ENCODE peak calls at places on chromosomes 16 and 17, in four cellular contexts. L is neuronal stem cell, U is H1, F is mesenchymal stem cell. Z is an unnamed sample.

GRCh38 chr16:48054881-48055601 is 100.8 kb downstream of the ABCC12 start:
- DNase-seq in U (no peak), L (peak; percentile 48), F (peak; percentile 56), Z (peak; percentile 65)

GRCh38 chr17:43871947-43872690 is 25.1 kb downstream of the CD300LG start:
- DNase-seq in F (no peak), L (no peak), U (no peak), Z (peak; percentile 93)

GRCh38 chr16:48862087-48862532 is 252.1 kb upstream of the N4BP1 start:
- DNase-seq in U (peak; percentile 29), L (no peak), F (peak; percentile 76), Z (peak; percentile 16)

GRCh38 chr17:33647976-33648375 is 354.9 kb upstream of the ASIC2 start:
- DNase-seq in U (no peak), L (peak; percentile 11), F (peak; percentile 37), Z (peak; percentile 59)

GRCh38 chr16:46658925-46659324 is 30.1 kb downstream of the VPS35 start:
- DNase-seq in F (no peak), U (no peak), L (no peak), Z (no peak)

GRCh38 chr17:57144567-57144966 is 59.5 kb downstream of the AKAP1 start:
- DNase-seq in L (no peak), F (no peak), U (no peak), Z (no peak)

GRCh38 chr17:49210158-49211029 is at the start of the genes ABI3 and GNGT2:
- DNase-seq in F (peak; percentile 83), U (no peak), L (no peak), Z (no peak)

GRCh38 chr17:38617074-38617860 is 11.5 kb upstream of the SRCIN1 start:
- DNase-seq in U (no peak), L (no peak), F (no peak), Z (no peak)

GRCh38 chr17:17254026-17254425 is 17.1 kb upstream of the FLCN start:
- DNase-seq in L (no peak), F (no peak), U (no peak), Z (peak; percentile 45)

GRCh38 chr17:2090804-2091534 is 36.1 kb downstream of the HIC1 start:
- DNase-seq in L (peak; percentile 30), F (peak; percentile 97), U (no peak), Z (peak; percentile 82)

GRCh38 chr16:1906052-1906845 is 12.0 kb downstream of the HS3ST6 start:
- DNase-seq in L (no peak), U (no peak), F (no peak), Z (no peak)

GRCh38 chr17:33038740-33039139 is 47.1 kb downstream of the SPACA3 start:
- DNase-seq in L (peak; percentile 64), U (peak; percentile 31), F (peak; percentile 56), Z (peak; percentile 14)

GRCh38 chr16:77499373-77500285 is 64.8 kb upstream of the ADAMTS18 start:
- DNase-seq in F (peak; percentile 8), U (no peak), L (no peak), Z (no peak)

GRCh38 chr17:36089888-36090836 is at the start of gene CCL3:
- DNase-seq in U (no peak), L (no peak), F (no peak), Z (peak; percentile 46)

GRCh38 chr17:21419299-21420239 is 43.4 kb downstream of the KCNJ12 start:
- DNase-seq in L (no peak), U (no peak), F (no peak), Z (no peak)

GRCh38 chr16:84603115-84603816 is 14.6 kb downstream of the COTL1 start:
- DNase-seq in U (no peak), L (no peak), F (peak; percentile 99), Z (peak; percentile 72)

GRCh38 chr16:54027126-54027922 is 259.3 kb downstream of the IRX3 start:
- DNase-seq in F (peak; percentile 36), L (no peak), U (no peak), Z (no peak)

GRCh38 chr16:26204138-26204537 is 512.4 kb downstream of the HS3ST4 start:
- DNase-seq in F (no peak), U (no peak), L (no peak), Z (no peak)

GRCh38 chr17:15516150-15516549 is 47.1 kb downstream of the TVP23C start:
- DNase-seq in F (peak; percentile 43), U (no peak), L (no peak), Z (no peak)

GRCh38 chr17:14068542-14069250 is 608 bp upstream of the COX10 start:
- DNase-seq in L (no peak), F (no peak), U (no peak), Z (no peak)

GRCh38 chr17:33154869-33155455 is 138.1 kb downstream of the ASIC2 start:
- DNase-seq in L (no peak), F (no peak), U (no peak), Z (no peak)

GRCh38 chr17:36592711-36593321 is 1.1 kb downstream of the DHRS11 start:
- DNase-seq in L (no peak), U (no peak), F (no peak), Z (no peak)

GRCh38 chr17:31085563-31085962 is 9.2 kb upstream of the NF1 start:
- DNase-seq in U (no peak), F (peak; percentile 87), L (no peak), Z (peak; percentile 66)

GRCh38 chr16:14669776-14670175 is 24.3 kb downstream of the PLA2G10 start:
- DNase-seq in U (no peak), F (no peak), L (no peak), Z (peak; percentile 2)

GRCh38 chr16:57071840-57072541 is 20.4 kb upstream of the CPNE2 start:
- DNase-seq in L (no peak), F (peak; percentile 14), U (no peak), Z (no peak)

GRCh38 chr16:10016761-10017160 is 165.5 kb downstream of the GRIN2A start:
- DNase-seq in L (no peak), F (no peak), U (no peak), Z (no peak)

GRCh38 chr16:78926723-78927200 is 673.8 kb downstream of the MAF start:
- DNase-seq in L (no peak), F (no peak), U (no peak), Z (no peak)

GRCh38 chr17:15119928-15120327 is 145.2 kb downstream of the PMP22 start:
- DNase-seq in F (peak; percentile 33), L (peak; percentile 30), U (no peak), Z (no peak)

GRCh38 chr16:67967956-67968439 is 439 bp downstream of the SLC12A4 start:
- DNase-seq in F (peak; percentile 42), L (peak; percentile 32), U (no peak), Z (peak; percentile 17)

GRCh38 chr17:44557653-44558285 is 485 bp downstream of the FZD2 start:
- DNase-seq in F (peak; percentile 85), L (no peak), U (no peak), Z (peak; percentile 27)

GRCh38 chr17:77200711-77201110 is 59.9 kb downstream of the SEC14L1 start:
- DNase-seq in U (no peak), F (no peak), L (no peak), Z (no peak)

GRCh38 chr17:3002538-3003301 is 60.7 kb downstream of the OR1D5 start:
- DNase-seq in F (no peak), U (no peak), L (no peak), Z (no peak)

GRCh38 chr17:27760069-27760885 is 40.1 kb downstream of the NOS2 start:
- DNase-seq in U (peak; percentile 34), L (peak; percentile 47), F (peak; percentile 26), Z (peak; percentile 50)

GRCh38 chr17:60468371-60468770 is 46.1 kb downstream of the CHCT1 start:
- DNase-seq in U (no peak), F (peak; percentile 14), L (no peak), Z (no peak)

GRCh38 chr16:53848950-53849349 is 145.0 kb downstream of the FTO start:
- DNase-seq in L (no peak), F (no peak), U (no peak), Z (no peak)

DNA sequence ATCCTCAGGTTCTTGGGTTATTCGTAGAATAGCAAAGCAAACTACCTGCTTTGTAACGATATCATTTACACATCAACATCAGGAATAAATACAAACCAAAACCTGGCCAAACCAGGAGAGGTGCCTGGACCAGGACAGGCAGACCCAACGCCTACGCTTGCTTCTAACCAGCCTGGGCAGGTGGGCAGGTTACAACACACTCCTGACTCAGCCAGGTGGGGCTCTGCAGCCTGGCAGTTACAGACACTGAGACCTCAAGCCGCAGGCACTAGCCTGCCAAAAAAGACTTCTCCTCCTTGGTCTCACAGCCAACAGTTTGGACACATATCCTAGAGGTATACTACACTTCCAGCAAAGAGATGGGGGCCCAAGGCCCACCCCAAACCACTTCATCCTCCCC is 14.0 kb downstream of the ANKRD11 start:
- DNase-seq in F (no peak), U (no peak), L (no peak), Z (peak; percentile 82)
- H3K36me3 ChIP-seq in F (no peaks in the 10 kb centered on the region), U (no peaks in the 10 kb centered on the region), L (peaks cover 1% of the 10 kb centered on the region), Z (no peaks in the 10 kb centered on the region)

DNA sequence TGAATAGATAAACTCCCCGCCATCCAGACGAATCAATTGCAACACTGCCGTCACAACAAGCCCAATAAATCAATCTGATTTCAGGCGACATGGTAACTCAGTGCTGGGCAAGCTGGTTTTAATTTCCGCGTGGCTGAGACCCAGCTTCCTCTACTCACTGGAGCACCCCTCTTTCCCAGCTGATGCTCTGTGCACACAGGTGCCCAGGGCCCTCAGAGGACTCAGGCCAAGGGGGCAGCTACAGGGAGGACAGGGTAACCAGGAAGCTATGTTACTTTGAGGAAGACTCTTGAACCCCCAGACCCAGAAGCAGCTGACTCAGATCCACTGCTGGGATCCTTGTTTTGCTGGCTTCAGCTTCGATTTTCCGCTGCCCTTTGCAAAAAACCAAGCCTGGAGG is 10.8 kb upstream of the SEZ6 start:
- DNase-seq in U (no peak), F (no peak), L (no peak), Z (no peak)
- H2BK12ac ChIP-seq in U (peak overlapping the region; percentile 64), F (no peak overlapping the region), L (no peak overlapping the region), Z (no peak overlapping the region)

GRCh38 chr17:7611635-7612293 is 2.9 kb downstream of the FXR2 start:
- DNase-seq in U (no peak), L (no peak), F (no peak), Z (no peak)
- H3K23ac ChIP-seq in U (no peak overlapping the region), L (no peak overlapping the region), F (no peak overlapping the region), Z (no peak overlapping the region)

DNA sequence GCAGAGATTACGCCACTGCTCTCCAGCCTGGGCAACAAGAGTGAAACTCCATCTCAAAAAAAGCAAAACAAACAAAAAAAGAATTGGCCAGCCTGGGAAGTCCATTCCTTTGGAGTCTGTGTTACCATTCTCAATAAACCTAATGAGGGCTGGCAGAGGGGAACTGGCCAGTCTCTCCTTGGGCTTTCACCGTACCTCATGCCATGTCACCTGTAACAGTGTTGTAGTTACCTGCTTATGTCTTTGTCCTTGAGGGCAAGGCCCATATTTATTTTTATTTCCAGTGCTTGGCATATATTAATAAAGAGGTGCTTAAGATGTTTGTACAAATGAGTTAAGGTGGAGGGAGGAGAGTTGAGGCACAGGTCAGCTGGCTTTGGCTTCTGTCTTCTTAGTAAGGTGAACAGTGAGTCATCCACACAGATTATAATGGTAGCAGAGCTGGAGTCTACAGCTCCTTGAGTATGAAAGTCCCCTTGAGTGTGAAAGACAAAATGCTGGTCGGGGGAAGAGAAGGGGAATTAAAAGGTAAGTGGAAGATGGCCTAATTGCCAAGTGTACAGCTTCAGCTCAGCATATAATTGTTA is 8.4 kb downstream of the C1QBP start:
- DNase-seq in U (no peak), F (no peak), L (no peak), Z (peak; percentile 4)
- H3K36me3 ChIP-seq in U (peaks cover 37% of the 10 kb centered on the region), F (peaks cover 90% of the 10 kb centered on the region), L (peaks cover 63% of the 10 kb centered on the region), Z (peaks cover 73% of the 10 kb centered on the region)

DNA sequence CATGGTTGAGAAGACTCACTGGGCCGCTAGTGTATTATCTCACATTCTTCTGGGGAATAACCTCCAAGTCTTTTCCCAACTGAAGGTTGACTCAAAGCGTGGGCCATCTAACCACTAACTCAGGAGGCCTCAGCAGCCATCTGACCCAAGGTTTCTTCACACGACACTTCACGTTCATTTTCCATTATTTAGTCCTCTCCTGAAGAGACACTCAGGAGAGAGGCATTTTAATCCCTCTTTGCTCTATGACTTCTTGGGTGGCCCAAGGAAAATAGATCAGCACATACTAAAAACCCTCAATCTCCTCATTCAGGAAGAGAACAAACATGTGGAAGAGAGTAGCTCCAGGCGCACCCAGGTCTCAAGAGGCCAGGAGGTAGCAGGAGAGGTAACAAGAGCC is 252.8 kb upstream of the FOXF1 start:
- DNase-seq in F (peak; percentile 87), L (no peak), U (no peak), Z (no peak)
- H2BK12ac ChIP-seq in F (peak overlapping the region; percentile 53), L (no peak overlapping the region), U (no peak overlapping the region), Z (no peak overlapping the region)